ENCODE peak calls at places on chromosomes 11 and 22, in nine cellular contexts. Q, J, R, C, B, D, P, F and K are unnamed samples.
A peak's percentile ranks its signal among the peaks of the same experiment; 100 is the strongest.

GRCh38 chr11:22458141-22458540 is 120.0 kb downstream of the SLC17A6 start:
- DNase-seq in P (no peak), Q (no peak), B (no peak), D (no peak), C (no peak), J (no peak), R (no peak), F (no peak), K (no peak)

GRCh38 chr11:76577199-76577920 is 93.2 kb downstream of the LRRC32 start:
- DNase-seq in P (peak; percentile 84), F (no peak), B (peak; percentile 21), D (no peak), Q (no peak), R (no peak), J (no peak), C (no peak), K (no peak)

GRCh38 chr11:108774037-108774436 is 109.2 kb downstream of the DDX10 start:
- DNase-seq in D (no peak), F (no peak), Q (no peak), P (no peak), B (no peak), J (no peak), C (no peak), R (no peak), K (no peak)

GRCh38 chr11:67071420-67072284 is 15.0 kb downstream of the RHOD start:
- DNase-seq in F (peak; percentile 64), R (peak; percentile 43), P (peak; percentile 80), J (no peak), Q (no peak), D (peak; percentile 74), B (no peak), C (peak; percentile 48), K (peak; percentile 36)

GRCh38 chr22:39927544-39927943 is 26.7 kb downstream of the GRAP2 start:
- DNase-seq in C (no peak), P (no peak), Q (no peak), B (no peak), J (no peak), D (no peak), F (no peak), R (no peak), K (no peak)

GRCh38 chr11:59706518-59707285 is 6.9 kb downstream of the OR10V1 start:
- DNase-seq in J (no peak), F (no peak), B (peak; percentile 13), C (no peak), R (no peak), D (no peak), P (no peak), Q (no peak), K (no peak)

GRCh38 chr11:47261291-47261800 is 3.5 kb downstream of the NR1H3 start:
- DNase-seq in B (no peak), J (no peak), Q (no peak), P (no peak), R (no peak), F (no peak), C (no peak), D (no peak), K (no peak)

GRCh38 chr11:16297332-16297731 is 59.0 kb downstream of the SOX6 start:
- DNase-seq in P (no peak), B (no peak), F (no peak), Q (no peak), J (no peak), C (no peak), D (no peak), R (no peak), K (no peak)

GRCh38 chr11:36356201-36356600 is 60.1 kb downstream of the PRR5L start:
- DNase-seq in R (no peak), Q (no peak), F (no peak), B (no peak), J (no peak), C (no peak), P (no peak), D (no peak), K (no peak)

GRCh38 chr11:65884716-65885092 is 3.6 kb downstream of the FIBP start:
- DNase-seq in P (peak; percentile 83), Q (no peak), C (peak; percentile 58), B (no peak), J (no peak), R (peak; percentile 59), D (peak; percentile 79), F (peak; percentile 80), K (peak; percentile 67)

GRCh38 chr11:82557274-82557673 is 176.4 kb downstream of the FAM181B start:
- DNase-seq in B (no peak), R (no peak), F (no peak), D (peak; percentile 87), Q (no peak), J (peak; percentile 5), P (no peak), C (no peak), K (no peak)

GRCh38 chr11:12167098-12167999 is 57.0 kb downstream of the MICAL2 start:
- DNase-seq in D (no peak), Q (no peak), R (no peak), F (no peak), J (no peak), P (no peak), C (no peak), B (no peak), K (no peak)

GRCh38 chr11:94796863-94797262 is 28.7 kb downstream of the AMOTL1 start:
- DNase-seq in Q (no peak), F (no peak), P (no peak), D (no peak), R (no peak), J (no peak), C (no peak), B (no peak), K (no peak)

GRCh38 chr11:126423154-126423553 is 67.7 kb downstream of the ST3GAL4 start:
- DNase-seq in C (no peak), Q (no peak), B (no peak), D (no peak), R (no peak), J (no peak), F (no peak), P (no peak), K (no peak)

GRCh38 chr22:30005213-30005857 is 74.9 kb upstream of the HORMAD2 start:
- DNase-seq in Q (peak; percentile 31), F (peak; percentile 51), P (peak; percentile 69), C (peak; percentile 73), D (peak; percentile 56), B (no peak), R (peak; percentile 29), J (no peak), K (peak; percentile 8)

GRCh38 chr11:103946793-103947565 is 89.5 kb upstream of the DDI1 start:
- DNase-seq in P (no peak), C (no peak), Q (no peak), F (no peak), D (no peak), B (no peak), R (no peak), J (no peak), K (no peak)

GRCh38 chr11:35250192-35250591 is 111.2 kb downstream of the CD44 start:
- DNase-seq in B (no peak), C (no peak), D (no peak), P (no peak), R (no peak), Q (no peak), F (no peak), J (no peak), K (no peak)
- H3K27ac ChIP-seq in B (no peak overlapping the region), C (no peak overlapping the region), D (no peak overlapping the region), P (no peak overlapping the region), R (no peak overlapping the region), Q (no peak overlapping the region), F (no peak overlapping the region), J (no peak overlapping the region), K (no peak overlapping the region)

GRCh38 chr11:121517996-121518395 is 65.2 kb upstream of the SORL1-AS1 start:
- DNase-seq in J (no peak), Q (no peak), R (no peak), P (no peak), C (no peak), B (no peak), F (no peak), D (no peak), K (no peak)
- H3K27ac ChIP-seq in J (no peak overlapping the region), Q (no peak overlapping the region), R (no peak overlapping the region), P (no peak overlapping the region), C (no peak overlapping the region), B (no peak overlapping the region), F (no peak overlapping the region), D (no peak overlapping the region), K (no peak overlapping the region)

GRCh38 chr11:1503708-1504104 is 17.1 kb upstream of the MOB2 start:
- DNase-seq in Q (no peak), F (no peak), J (no peak), R (no peak), C (no peak), P (peak; percentile 70), D (no peak), B (no peak), K (no peak)

GRCh38 chr11:1502971-1503707 is 16.6 kb upstream of the MOB2 start:
- DNase-seq in D (no peak), P (peak; percentile 52), F (no peak), Q (no peak), J (no peak), R (no peak), C (no peak), B (no peak), K (no peak)

GRCh38 chr11:1500466-1501420 is 14.2 kb upstream of the MOB2 start:
- DNase-seq in J (no peak), P (no peak), R (no peak), C (no peak), Q (no peak), F (no peak), B (no peak), D (no peak), K (no peak)

GRCh38 chr11:1501421-1502167 is 15.0 kb upstream of the MOB2 start:
- DNase-seq in P (no peak), Q (no peak), F (no peak), R (no peak), C (no peak), J (no peak), B (no peak), D (no peak), K (no peak)

DNA sequence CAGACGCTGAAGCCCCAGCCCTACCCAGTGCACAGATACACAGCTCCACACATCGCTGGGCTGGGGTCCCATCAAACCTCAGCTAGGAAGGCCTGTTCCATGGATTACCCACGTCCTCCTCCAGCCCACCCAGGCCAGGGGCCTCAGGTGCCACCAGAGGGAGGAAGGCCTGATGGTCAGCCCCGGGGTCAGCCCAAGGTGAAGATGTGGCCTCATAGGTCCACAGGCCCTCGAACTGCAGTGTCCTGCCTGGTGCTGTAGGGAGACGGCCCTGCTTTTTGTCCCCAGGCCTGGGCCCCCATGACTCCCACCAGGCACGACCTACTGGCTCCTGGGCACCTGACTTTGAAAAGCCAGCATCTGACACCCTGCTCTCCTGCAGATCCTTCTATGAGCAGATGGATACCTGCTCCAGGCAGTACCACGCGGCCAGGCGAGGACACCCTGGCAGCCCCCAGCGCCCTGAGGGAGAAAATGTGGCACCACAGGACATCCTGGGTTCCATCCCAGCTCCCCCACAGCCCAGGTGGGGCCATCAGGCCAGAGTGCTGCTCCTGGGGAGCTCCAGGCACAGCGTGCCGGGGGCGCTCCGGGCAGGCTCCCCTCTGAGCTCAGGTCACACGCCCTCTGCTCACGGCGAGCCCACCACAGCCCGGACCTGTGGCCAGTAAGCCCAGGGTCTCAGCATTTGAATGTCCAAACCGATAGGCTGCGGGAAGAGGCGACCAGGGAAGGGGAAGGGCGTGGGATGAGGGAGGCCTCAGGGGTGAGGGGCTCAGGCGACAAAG is 15.8 kb upstream of the MOB2 start:
- DNase-seq in F (no peak), B (no peak), C (no peak), R (no peak), J (no peak), P (no peak), D (no peak), Q (no peak), K (no peak)
- H3K27ac ChIP-seq in F (no peak overlapping the region), B (no peak overlapping the region), C (peak overlapping the region; percentile 75), R (no peak overlapping the region), J (no peak overlapping the region), P (no peak overlapping the region), D (no peak overlapping the region), Q (no peak overlapping the region), K (no peak overlapping the region)

GRCh38 chr11:116070555-116070954 is 566.3 kb upstream of the CADM1 start:
- DNase-seq in C (no peak), B (no peak), J (no peak), P (no peak), Q (no peak), R (no peak), F (no peak), D (no peak), K (no peak)
- H3K27ac ChIP-seq in C (no peak overlapping the region), B (no peak overlapping the region), J (no peak overlapping the region), P (no peak overlapping the region), Q (no peak overlapping the region), R (no peak overlapping the region), F (no peak overlapping the region), D (no peak overlapping the region), K (no peak overlapping the region)